ENCODE peak calls at places on chromosomes 13 and 19, in four cellular contexts. One of them, this sample, is unnamed.

GRCh38 chr13:101728021-101728420 is 275.5 kb downstream of the ITGBL1 start:
- DNase-seq in Daoy: no peak
- DNase-seq in NCI-H1105 treated with DMSO at 0.1 percent for 48 hours: no peak
- DNase-seq in caudate nucleus: no peak
- DNase-seq in this sample: no peak

GRCh38 chr13:99577934-99578917 is 77.0 kb downstream of the TM9SF2 start:
- DNase-seq in Daoy: no peak
- DNase-seq in caudate nucleus: no peak
- DNase-seq in NCI-H1105 treated with DMSO at 0.1 percent for 48 hours: no peak
- DNase-seq in this sample: no peak

GRCh38 chr13:31964168-31964567 is 67.4 kb upstream of the FRY start:
- DNase-seq in NCI-H1105 treated with DMSO at 0.1 percent for 48 hours: no peak
- DNase-seq in Daoy: no peak
- DNase-seq in caudate nucleus: no peak
- DNase-seq in this sample: no peak

GRCh38 chr19:13463296-13463695 is 43.0 kb downstream of the CACNA1A start:
- DNase-seq in Daoy: peak; percentile 44
- DNase-seq in caudate nucleus: no peak
- DNase-seq in NCI-H1105 treated with DMSO at 0.1 percent for 48 hours: no peak
- DNase-seq in this sample: peak; percentile 6

GRCh38 chr13:22837980-22838615 is 342.7 kb upstream of the SGCG start:
- DNase-seq in NCI-H1105 treated with DMSO at 0.1 percent for 48 hours: peak; percentile 11
- DNase-seq in Daoy: peak; percentile 11
- DNase-seq in caudate nucleus: no peak
- DNase-seq in this sample: no peak

GRCh38 chr19:38433268-38433733 is at the start of gene RYR1:
- DNase-seq in caudate nucleus: peak; percentile 24
- DNase-seq in NCI-H1105 treated with DMSO at 0.1 percent for 48 hours: no peak
- DNase-seq in Daoy: peak; percentile 77
- DNase-seq in this sample: peak; percentile 34

GRCh38 chr13:99406799-99407201 is 94.5 kb upstream of the TM9SF2 start:
- DNase-seq in Daoy: no peak
- DNase-seq in caudate nucleus: no peak
- DNase-seq in NCI-H1105 treated with DMSO at 0.1 percent for 48 hours: no peak
- DNase-seq in this sample: no peak

GRCh38 chr13:111429064-111429558 is 108.7 kb downstream of the TEX29 start:
- DNase-seq in Daoy: peak; percentile 30
- DNase-seq in NCI-H1105 treated with DMSO at 0.1 percent for 48 hours: peak; percentile 52
- DNase-seq in caudate nucleus: no peak
- DNase-seq in this sample: peak; percentile 29

GRCh38 chr13:30186644-30187431 is 120.5 kb downstream of the KATNAL1 start:
- DNase-seq in NCI-H1105 treated with DMSO at 0.1 percent for 48 hours: peak; percentile 88
- DNase-seq in caudate nucleus: no peak
- DNase-seq in Daoy: no peak
- DNase-seq in this sample: peak; percentile 8

GRCh38 chr13:108962652-108963051 is 333.2 kb downstream of the MYO16 start:
- DNase-seq in NCI-H1105 treated with DMSO at 0.1 percent for 48 hours: peak; percentile 53
- DNase-seq in caudate nucleus: no peak
- DNase-seq in Daoy: no peak
- DNase-seq in this sample: peak; percentile 6

GRCh38 chr13:76790519-76791289 is 95.5 kb downstream of the KCTD12 start:
- DNase-seq in caudate nucleus: no peak
- DNase-seq in Daoy: no peak
- DNase-seq in NCI-H1105 treated with DMSO at 0.1 percent for 48 hours: peak; percentile 32
- DNase-seq in this sample: peak; percentile 10